ENCODE peak calls at places on chromosomes 6 and 20, in six cellular contexts. U, L, D, S, V and N are unnamed samples.
A peak's percentile ranks its signal among the peaks of the same experiment; 100 is the strongest.

GRCh38 chr6:128655978-128656498 is 135.6 kb upstream of the PTPRK start:
- DNase-seq in S (no peak), U (no peak), D (peak; percentile 33), V (no peak), L (no peak), N (no peak)

GRCh38 chr6:34340906-34341480 is 51.5 kb downstream of the NUDT3 start:
- DNase-seq in U (no peak), S (no peak), D (no peak), L (no peak), V (no peak), N (no peak)

GRCh38 chr6:36463686-36464085 is 20.9 kb downstream of the KCTD20 start:
- DNase-seq in S (no peak), L (no peak), V (no peak), D (no peak), U (no peak), N (no peak)

GRCh38 chr20:496126-496696 is 33.9 kb upstream of the TBC1D20 start:
- DNase-seq in D (no peak), S (peak; percentile 51), U (no peak), V (no peak), L (no peak), N (no peak)

GRCh38 chr6:40536442-40536841 is 50.7 kb downstream of the LRFN2 start:
- DNase-seq in V (no peak), U (no peak), L (peak; percentile 31), S (no peak), D (no peak), N (no peak)

GRCh38 chr20:61804896-61805295 is 260.8 kb downstream of the TAF4 start:
- DNase-seq in L (no peak), D (no peak), S (no peak), U (no peak), V (no peak), N (no peak)

GRCh38 chr20:32304121-32304520 is 26.7 kb downstream of the KIF3B start:
- DNase-seq in D (no peak), U (no peak), L (no peak), S (no peak), V (no peak), N (no peak)

GRCh38 chr20:48102821-48103635 is 317.7 kb upstream of the SULF2 start:
- DNase-seq in V (no peak), S (no peak), U (no peak), D (no peak), L (no peak), N (no peak)

GRCh38 chr6:125824946-125825786 is 34.4 kb downstream of the NCOA7 start:
- DNase-seq in V (no peak), L (peak; percentile 50), S (no peak), U (no peak), D (no peak), N (no peak)

GRCh38 chr6:38021571-38021970 is 202.0 kb downstream of the ZFAND3 start:
- DNase-seq in U (no peak), L (no peak), D (no peak), S (no peak), V (no peak), N (no peak)

GRCh38 chr6:121413831-121414368 is 21.5 kb upstream of the GJA1 start:
- DNase-seq in S (no peak), D (no peak), L (no peak), V (no peak), U (no peak), N (no peak)

GRCh38 chr6:169983651-169984050 is 232.2 kb downstream of the ERMARD start:
- DNase-seq in S (no peak), D (no peak), V (no peak), L (no peak), U (no peak), N (no peak)

GRCh38 chr6:126195625-126196236 is 144.2 kb upstream of the CENPW start:
- DNase-seq in L (no peak), U (no peak), V (no peak), S (no peak), D (no peak), N (no peak)

GRCh38 chr6:166025149-166025898 is 142.3 kb downstream of the TBXT start:
- DNase-seq in D (no peak), V (no peak), L (no peak), U (no peak), S (no peak), N (no peak)

GRCh38 chr20:63061701-63062100 is 54.9 kb upstream of the BHLHE23 start:
- DNase-seq in S (no peak), L (no peak), D (no peak), V (no peak), U (no peak), N (no peak)

GRCh38 chr6:37584654-37585522 is 85.2 kb upstream of the CCDC167 start:
- DNase-seq in S (no peak), V (no peak), U (no peak), L (no peak), D (no peak), N (no peak)

GRCh38 chr6:56652231-56652630 is 9.5 kb upstream of the DST start:
- DNase-seq in L (no peak), D (no peak), U (no peak), S (no peak), V (no peak), N (no peak)

GRCh38 chr20:49908258-49908565 is 7.1 kb downstream of the SPATA2 start:
- DNase-seq in V (no peak), S (no peak), L (no peak), D (no peak), U (no peak), N (no peak)

GRCh38 chr6:40692311-40692710 is 105.1 kb upstream of the LRFN2 start:
- DNase-seq in U (no peak), S (no peak), V (no peak), D (no peak), L (no peak), N (no peak)

GRCh38 chr6:67248077-67248476 is 1387.0 kb upstream of the ADGRB3 start:
- DNase-seq in D (no peak), U (no peak), V (no peak), L (no peak), S (no peak), N (no peak)

GRCh38 chr6:57256541-57256940 is 34.4 kb upstream of the RAB23 start:
- DNase-seq in D (no peak), V (no peak), U (no peak), L (no peak), S (no peak), N (no peak)

GRCh38 chr6:108653864-108654402 is 93.2 kb downstream of the FOXO3 start:
- DNase-seq in U (peak; percentile 74), L (no peak), S (peak; percentile 57), D (no peak), V (no peak), N (peak; percentile 75)

GRCh38 chr20:47551841-47552240 is 50.2 kb downstream of the NCOA3 start:
- DNase-seq in L (peak; percentile 52), U (no peak), D (no peak), V (no peak), S (no peak), N (no peak)

DNA sequence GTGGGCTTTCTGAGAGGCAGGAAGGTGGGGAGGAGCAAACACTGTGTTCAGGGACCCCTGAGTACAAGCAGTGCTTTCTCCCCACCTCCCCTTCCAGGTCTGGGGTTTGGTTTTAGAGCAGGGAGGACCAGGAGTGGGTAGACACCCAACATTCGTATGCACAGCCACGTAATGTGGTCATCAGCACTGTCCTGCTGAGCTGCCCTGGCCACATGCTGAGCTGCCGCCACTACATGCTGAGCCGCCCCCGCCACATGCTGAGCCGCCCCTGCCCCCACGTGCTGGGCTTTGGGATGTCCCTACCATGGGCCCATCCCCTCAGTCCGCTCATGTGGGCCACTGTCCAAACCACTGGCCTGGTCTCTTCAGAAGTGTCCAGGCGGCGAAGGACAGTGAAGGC is 214.9 kb upstream of the CST7 start:
- DNase-seq in S (no peak), L (no peak), V (peak; percentile 59), U (no peak), D (no peak), N (no peak)
- TF ChIP-seq EP300 in S (no peak), L (no peak), V (no peak), U (no peak), D (no peak), N (no peak)

GRCh38 chr6:122548281-122548680 is 61.9 kb upstream of the PKIB start:
- DNase-seq in U (no peak), L (no peak), S (no peak), D (no peak), V (no peak), N (no peak)

GRCh38 chr6:122548820-122549219 is 61.4 kb upstream of the PKIB start:
- DNase-seq in V (no peak), D (no peak), U (no peak), S (no peak), L (no peak), N (no peak)

GRCh38 chr6:122558027-122558426 is 52.2 kb upstream of the PKIB start:
- DNase-seq in D (no peak), S (no peak), U (no peak), L (no peak), V (no peak), N (no peak)

GRCh38 chr6:122555561-122555960 is 54.6 kb upstream of the PKIB start:
- DNase-seq in D (no peak), U (no peak), S (no peak), L (no peak), V (no peak), N (no peak)

GRCh38 chr6:122553697-122554096 is 56.5 kb upstream of the PKIB start:
- DNase-seq in L (no peak), S (no peak), D (no peak), U (no peak), V (no peak), N (no peak)
- TF ChIP-seq EP300 in L (no peak), S (no peak), D (no peak), U (no peak), V (no peak), N (no peak)

GRCh38 chr6:159915397-159915796 is 24.6 kb downstream of the MAS1 start:
- DNase-seq in S (peak; percentile 45), D (no peak), L (no peak), V (no peak), U (no peak), N (no peak)

GRCh38 chr6:159919011-159919511 is 28.3 kb downstream of the MAS1 start:
- DNase-seq in S (no peak), D (no peak), U (no peak), L (no peak), V (no peak), N (no peak)

GRCh38 chr6:159916237-159916636 is 25.4 kb downstream of the MAS1 start:
- DNase-seq in U (no peak), S (no peak), L (no peak), D (no peak), V (no peak), N (no peak)

GRCh38 chr6:159916752-159917151 is 26.0 kb downstream of the MAS1 start:
- DNase-seq in S (no peak), D (no peak), L (peak; percentile 23), V (no peak), U (no peak), N (no peak)

DNA sequence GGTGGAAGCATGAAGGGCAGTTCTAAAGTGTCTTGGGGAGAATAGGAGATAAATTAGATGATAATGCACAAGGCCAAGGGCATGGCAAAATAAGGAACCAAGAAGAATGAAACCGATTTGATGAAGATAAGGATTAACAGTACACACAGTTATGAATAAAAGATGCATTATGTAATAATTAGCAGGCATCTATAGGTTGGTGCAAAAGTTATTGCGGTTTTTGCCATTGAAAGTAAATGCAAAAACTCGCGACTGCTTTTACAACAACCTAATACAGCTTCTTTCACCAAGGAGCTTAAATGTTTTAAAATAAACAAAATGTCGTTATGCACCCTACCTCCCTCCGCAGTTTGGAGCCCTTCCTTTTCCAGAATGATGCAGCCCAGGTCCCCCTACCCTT is 29.0 kb downstream of the MAS1 start:
- DNase-seq in L (no peak), U (no peak), D (no peak), S (no peak), V (no peak), N (no peak)
- TF ChIP-seq EP300 in L (no peak), U (no peak), D (no peak), S (no peak), V (no peak), N (no peak)

GRCh38 chr6:167137881-167138280 is 15.0 kb downstream of the CCR6 start:
- DNase-seq in D (no peak), S (no peak), L (no peak), U (no peak), V (no peak), N (no peak)
- TF ChIP-seq EP300 in D (no peak), S (no peak), L (no peak), U (no peak), V (no peak), N (no peak)